ENCODE peak calls at places on chromosome 10, in five cellular contexts. H is foreskin fibroblast; T is CD8-positive, alpha-beta T cell; A is IMR-90; O is heart right ventricle. V is an unnamed sample.

GRCh38 chr10:90204956-90205695 is 503.7 kb downstream of the KIF20B start:
- DNase-seq in H (peak; percentile 89), T (no peak), A (no peak), O (no peak), V (peak; percentile 83)

GRCh38 chr10:5206799-5207198 is 10.2 kb downstream of the AKR1C4 start:
- DNase-seq in H (no peak), T (no peak), A (no peak), O (no peak), V (no peak)

GRCh38 chr10:79393924-79394610 is 46.8 kb downstream of the PPIF start:
- DNase-seq in H (no peak), T (no peak), A (no peak), O (no peak), V (no peak)

GRCh38 chr10:112279482-112279881 is 3.7 kb upstream of the TECTB start:
- DNase-seq in H (no peak), T (no peak), A (no peak), O (no peak), V (no peak)

GRCh38 chr10:78456649-78457400 is 423.2 kb downstream of the RPS24 start:
- DNase-seq in H (no peak), T (no peak), A (no peak), O (no peak), V (no peak)

GRCh38 chr10:51170518-51171245 is 96.4 kb downstream of the PRKG1 start:
- DNase-seq in H (peak; percentile 77), T (no peak), A (peak; percentile 55), O (no peak), V (no peak)

GRCh38 chr10:125691160-125691981 is 8.4 kb upstream of the TEX36 start:
- DNase-seq in H (peak; percentile 79), T (no peak), A (no peak), O (no peak), V (peak; percentile 38)

GRCh38 chr10:132592790-132593788 is 55.5 kb downstream of the INPP5A start:
- DNase-seq in H (no peak), T (no peak), A (no peak), O (no peak), V (peak; percentile 20)

GRCh38 chr10:119826777-119827176 is 45.9 kb downstream of the MCMBP start:
- DNase-seq in H (peak; percentile 24), T (no peak), A (no peak), O (no peak), V (no peak)

GRCh38 chr10:95503526-95503925 is 57.6 kb downstream of the SORBS1 start:
- DNase-seq in H (no peak), T (no peak), A (no peak), O (no peak), V (no peak)

GRCh38 chr10:9657530-9657929 is 1360.1 kb upstream of the CELF2 start:
- DNase-seq in H (no peak), T (no peak), A (peak; percentile 15), O (no peak), V (no peak)

GRCh38 chr10:81192404-81192803 is 654.7 kb downstream of the SH2D4B start:
- DNase-seq in H (no peak), T (no peak), A (no peak), O (no peak), V (no peak)

GRCh38 chr10:57017356-57018037 is 656.4 kb upstream of the ZWINT start:
- DNase-seq in H (no peak), T (no peak), A (no peak), O (no peak), V (no peak)

GRCh38 chr10:4079796-4080195 is 294.8 kb upstream of the KLF6 start:
- DNase-seq in H (no peak), T (no peak), A (no peak), O (no peak), V (no peak)

GRCh38 chr10:26380815-26381214 is 57.3 kb upstream of the APBB1IP start:
- DNase-seq in H (no peak), T (no peak), A (no peak), O (no peak), V (no peak)

GRCh38 chr10:16843252-16843870 is 26.1 kb upstream of the RSU1 start:
- DNase-seq in H (peak; percentile 78), T (no peak), A (peak; percentile 82), O (peak; percentile 17), V (peak; percentile 83)

GRCh38 chr10:124677291-124677690 is 66.9 kb downstream of the FAM53B start:
- DNase-seq in H (peak; percentile 75), T (no peak), A (no peak), O (no peak), V (no peak)

GRCh38 chr10:24196426-24197039 is 12.4 kb upstream of the KIAA1217 start:
- DNase-seq in H (peak; percentile 79), T (peak; percentile 42), A (peak; percentile 59), O (peak; percentile 87), V (peak; percentile 63)

GRCh38 chr10:34985823-34986222 is 104.3 kb downstream of the CUL2 start:
- DNase-seq in H (no peak), T (no peak), A (no peak), O (no peak), V (no peak)

GRCh38 chr10:121974535-121975294 is at the start of gene NSMCE4A:
- DNase-seq in H (peak; percentile 89), T (peak; percentile 69), A (peak; percentile 71), O (peak; percentile 81), V (peak; percentile 69)

GRCh38 chr10:111080224-111080623 is 3.4 kb downstream of the ADRA2A start:
- DNase-seq in H (no peak), T (no peak), A (no peak), O (no peak), V (no peak)

GRCh38 chr10:100568937-100569336 is 33.2 kb downstream of the HIF1AN start:
- DNase-seq in H (no peak), T (no peak), A (no peak), O (no peak), V (no peak)

GRCh38 chr10:61357687-61358086 is 95.5 kb downstream of the TMEM26 start:
- DNase-seq in H (no peak), T (no peak), A (no peak), O (no peak), V (no peak)

GRCh38 chr10:106661767-106662140 is 502.8 kb downstream of the SORCS1 start:
- DNase-seq in H (no peak), T (no peak), A (no peak), O (no peak), V (no peak)
- TF ChIP-seq CTCF in H (no peak), T (no peak), A (no peak), O (no peak), V (no peak)

DNA sequence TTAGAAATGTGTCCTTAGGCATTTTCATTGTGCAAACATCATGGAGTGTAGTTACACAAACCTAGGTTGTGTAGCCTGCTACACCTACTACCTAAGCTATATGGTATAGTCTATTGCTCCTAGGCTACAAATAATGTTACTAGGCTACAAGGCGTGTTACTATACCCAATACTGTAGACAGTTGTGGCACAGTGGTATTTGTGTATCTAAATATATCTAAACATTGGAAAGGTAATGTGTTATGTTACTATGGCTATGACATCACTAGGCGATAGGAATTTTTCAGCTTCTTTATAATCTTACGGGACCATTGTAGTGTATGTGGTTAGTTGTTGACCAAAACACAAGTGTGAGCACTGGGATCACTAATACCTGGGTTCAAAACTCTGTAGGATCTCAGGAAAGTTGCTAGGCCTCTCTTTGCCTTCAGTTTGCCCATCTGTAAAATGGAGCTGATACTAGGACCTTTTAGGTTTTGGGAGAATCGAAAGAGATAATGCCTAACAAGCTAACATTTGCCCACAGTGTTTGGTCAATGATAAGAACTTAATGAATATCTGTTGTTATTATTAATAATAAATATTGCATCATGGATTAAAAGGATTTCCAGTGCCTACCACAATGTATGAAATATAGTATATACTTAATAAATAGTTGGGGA is 2.8 kb downstream of the BICC1 start:
- DNase-seq in H (no peak), T (no peak), A (no peak), O (no peak), V (peak; percentile 29)
- H3K4me3 ChIP-seq in H (peak overlapping the region; percentile 83), T (no peak overlapping the region), A (peak overlapping the region; percentile 36), O (peak overlapping the region; percentile 64), V (peak overlapping the region; percentile 75)

GRCh38 chr10:86730227-86730626 is 26.2 kb upstream of the BMPR1A start:
- DNase-seq in H (peak; percentile 19), T (no peak), A (peak; percentile 6), O (peak; percentile 70), V (peak; percentile 31)

GRCh38 chr10:86732771-86733170 is 23.6 kb upstream of the BMPR1A start:
- DNase-seq in H (no peak), T (no peak), A (no peak), O (no peak), V (no peak)

GRCh38 chr10:86734209-86734988 is 22.0 kb upstream of the BMPR1A start:
- DNase-seq in H (no peak), T (no peak), A (no peak), O (no peak), V (no peak)

GRCh38 chr10:86729677-86730076 is 26.7 kb upstream of the BMPR1A start:
- DNase-seq in H (no peak), T (no peak), A (no peak), O (no peak), V (no peak)

DNA sequence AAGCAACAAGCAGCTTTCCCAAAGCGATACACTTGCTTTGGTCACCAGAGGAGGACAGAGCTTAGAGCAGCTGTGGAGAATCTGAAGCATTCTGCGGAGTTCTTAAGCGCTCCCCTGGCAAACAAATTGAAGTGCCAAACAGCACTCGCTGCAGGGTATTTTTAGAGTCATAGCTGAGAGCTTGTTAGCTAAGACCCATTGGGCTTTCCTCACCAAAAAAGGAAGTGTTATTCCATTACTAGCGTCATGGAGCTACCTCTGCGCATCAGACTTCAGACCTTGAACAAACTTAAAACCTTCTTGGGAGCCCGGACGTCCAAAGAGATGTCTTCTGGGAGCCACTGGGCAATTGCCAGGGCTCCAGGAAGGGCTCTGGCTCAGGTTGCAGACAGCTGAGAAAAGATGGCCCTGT is 23.2 kb upstream of the BMPR1A start:
- DNase-seq in H (peak; percentile 46), T (no peak), A (peak; percentile 8), O (peak; percentile 45), V (peak; percentile 33)
- TF ChIP-seq CTCF in H (no peak), T (no peak), A (no peak), O (peak; percentile 28), V (no peak)

DNA sequence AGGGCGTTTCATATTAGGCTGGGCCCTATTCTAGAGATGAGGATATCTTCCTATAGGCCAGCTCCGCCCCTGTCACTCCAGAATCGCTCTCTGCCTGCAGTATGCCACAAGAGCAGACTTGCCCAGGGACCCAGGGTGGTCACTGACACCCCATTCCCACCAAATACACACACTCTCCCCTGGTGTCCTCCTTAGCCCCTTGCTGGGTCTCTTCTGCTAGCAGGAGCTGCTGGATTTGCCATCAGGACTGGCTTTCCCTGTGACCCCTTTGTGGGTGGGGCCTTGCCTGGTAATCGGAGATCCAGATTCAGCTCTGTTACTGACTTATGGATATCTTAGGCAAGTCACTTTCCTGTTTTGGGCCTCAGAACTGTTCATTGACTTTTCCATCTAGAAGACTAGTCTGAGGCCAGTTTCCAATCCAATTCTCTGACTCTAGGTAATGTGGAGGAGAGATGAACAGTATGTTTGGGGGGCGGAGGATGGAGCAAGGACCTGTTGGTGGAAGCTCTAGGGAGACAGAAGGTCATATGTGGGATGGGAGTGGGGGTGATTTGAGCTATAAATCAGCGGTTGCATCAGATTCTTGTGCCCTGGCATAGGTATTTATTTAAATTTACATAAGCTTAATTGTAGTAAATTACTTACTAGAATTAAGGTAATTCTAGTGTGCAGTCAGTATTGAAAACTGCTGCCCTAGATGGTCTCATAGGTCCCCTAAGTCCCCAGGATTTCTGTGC is 1.6 kb downstream of the TSPAN15 start:
- DNase-seq in H (no peak), T (no peak), A (no peak), O (no peak), V (no peak)
- H3K4me3 ChIP-seq in H (no peak overlapping the region), T (no peak overlapping the region), A (no peak overlapping the region), O (peak overlapping the region; percentile 90), V (no peak overlapping the region)